ENCODE peak calls at places on chromosome 17, in five cellular contexts. T, W, H, Z and D are unnamed samples.

GRCh38 chr17:76540381-76541300 is 797 bp downstream of the PRCD start:
- DNase-seq in T (peak; percentile 99), W (peak; percentile 96), H (peak; percentile 86), Z (peak; percentile 96), D (peak; percentile 99)

GRCh38 chr17:70563301-70563820 is 394.0 kb downstream of the KCNJ2 start:
- DNase-seq in T (no peak), W (peak; percentile 16), H (no peak), Z (no peak), D (no peak)

GRCh38 chr17:73591278-73592078 is 52.8 kb downstream of the SDK2 start:
- DNase-seq in T (no peak), W (no peak), H (no peak), Z (peak; percentile 28), D (no peak)

GRCh38 chr17:28612936-28613872 is 781 bp downstream of the RSKR start:
- DNase-seq in T (peak; percentile 67), W (peak; percentile 58), H (no peak), Z (no peak), D (peak; percentile 82)

GRCh38 chr17:77148109-77148958 is 7.6 kb downstream of the SEC14L1 start:
- DNase-seq in T (no peak), W (peak; percentile 18), H (no peak), Z (no peak), D (no peak)

GRCh38 chr17:652310-652709 is 62.3 kb downstream of the VPS53 start:
- DNase-seq in T (no peak), W (no peak), H (no peak), Z (peak; percentile 93), D (no peak)

GRCh38 chr17:3843935-3844516 is 2.0 kb downstream of the NCBP3 start:
- DNase-seq in T (peak; percentile 81), W (peak; percentile 47), H (no peak), Z (peak; percentile 53), D (peak; percentile 81)

GRCh38 chr17:20999044-20999573 is 43.7 kb downstream of the USP22 start:
- DNase-seq in T (no peak), W (no peak), H (no peak), Z (peak; percentile 79), D (no peak)

DNA sequence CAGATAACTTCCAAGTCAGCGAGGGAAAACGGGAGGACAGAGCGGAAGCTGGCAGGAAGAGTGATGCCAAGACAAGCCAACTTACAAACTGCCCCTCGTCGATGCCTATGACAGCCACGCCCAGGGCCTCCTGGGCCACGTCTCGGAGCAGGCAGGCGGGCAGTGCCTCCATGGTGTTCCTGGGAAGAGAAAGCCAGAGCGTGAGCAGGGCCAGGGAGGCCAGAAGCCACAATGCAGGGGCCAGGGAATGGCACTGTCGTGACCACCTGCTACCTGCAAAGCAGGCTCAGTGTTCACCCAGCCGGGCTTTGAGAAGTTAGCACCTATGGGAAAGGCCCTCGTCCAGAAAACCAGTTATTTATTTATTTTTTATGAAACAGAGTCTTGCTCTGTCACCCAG is 4.3 kb downstream of the TK1 start:
- DNase-seq in T (no peak), W (no peak), H (no peak), Z (no peak), D (no peak)
- H3K27ac ChIP-seq in T (no peak overlapping the region), W (no peak overlapping the region), H (no peak overlapping the region), Z (no peak overlapping the region), D (no peak overlapping the region)

GRCh38 chr17:17841620-17842025 is 4.8 kb upstream of the SREBF1 start:
- DNase-seq in T (peak; percentile 48), W (peak; percentile 70), H (no peak), Z (peak; percentile 87), D (no peak)

GRCh38 chr17:17843096-17843495 is 6.3 kb upstream of the SREBF1 start:
- DNase-seq in T (no peak), W (no peak), H (no peak), Z (no peak), D (no peak)

GRCh38 chr17:17842111-17842876 is 5.5 kb upstream of the SREBF1 start:
- DNase-seq in T (no peak), W (no peak), H (no peak), Z (no peak), D (no peak)

GRCh38 chr17:17839792-17840707 is 3.3 kb upstream of the SREBF1 start:
- DNase-seq in T (peak; percentile 94), W (peak; percentile 91), H (peak; percentile 63), Z (peak; percentile 95), D (peak; percentile 96)

DNA sequence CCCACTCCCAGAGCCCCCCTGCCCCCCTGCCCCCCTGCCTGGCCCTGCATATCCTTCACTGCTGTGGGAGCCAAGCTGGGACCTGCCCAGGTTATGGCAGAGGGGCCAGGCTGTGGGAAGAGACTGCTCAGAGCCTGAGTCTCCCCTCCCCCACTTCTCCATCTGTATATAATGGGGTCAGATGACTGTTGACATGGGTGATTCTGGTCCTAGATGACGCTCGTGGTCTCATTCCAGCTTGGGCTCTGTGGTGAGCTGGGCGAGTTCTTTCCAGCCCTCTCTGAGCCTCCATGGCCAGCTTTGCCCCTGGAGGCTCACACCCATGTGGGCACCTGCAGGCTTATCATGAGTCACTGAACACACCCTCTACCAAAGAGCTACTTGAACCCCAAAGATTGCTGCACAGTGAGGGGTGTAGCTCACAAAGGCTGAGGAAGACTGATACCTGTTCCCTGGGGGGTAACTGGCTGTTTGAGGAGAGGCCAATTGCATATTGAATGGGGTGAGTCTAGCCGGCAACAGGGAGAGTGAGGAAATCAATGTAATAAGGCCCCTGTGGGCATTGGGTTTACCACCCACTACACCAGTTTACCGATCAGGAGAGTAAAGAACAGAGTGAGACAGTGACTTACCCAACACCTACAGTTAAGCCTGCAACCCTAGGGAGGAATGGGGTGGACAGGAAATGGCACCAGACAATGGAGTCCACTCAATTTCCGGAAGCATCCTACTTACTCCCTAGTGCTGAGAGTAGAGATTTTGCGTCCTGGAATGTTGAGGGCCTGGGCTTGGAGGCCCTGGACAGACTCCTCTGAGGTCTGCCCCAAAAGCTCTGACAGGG is 4.2 kb upstream of the SREBF1 start:
- DNase-seq in T (peak; percentile 62), W (no peak), H (no peak), Z (no peak), D (peak; percentile 30)
- H3K27ac ChIP-seq in T (peak overlapping the region; percentile 69), W (peak overlapping the region; percentile 99), H (peak overlapping the region; percentile 98), Z (peak overlapping the region; percentile 87), D (peak overlapping the region; percentile 98)

GRCh38 chr17:64387145-64387473 is 3.6 kb downstream of the PECAM1 start:
- DNase-seq in T (no peak), W (no peak), H (no peak), Z (no peak), D (no peak)
- H3K27ac ChIP-seq in T (no peak overlapping the region), W (no peak overlapping the region), H (peak overlapping the region; percentile 31), Z (peak overlapping the region; percentile 86), D (no peak overlapping the region)

GRCh38 chr17:17783121-17783824 is 53.5 kb downstream of the SREBF1 start:
- DNase-seq in T (peak; percentile 80), W (peak; percentile 84), H (no peak), Z (peak; percentile 89), D (peak; percentile 89)

GRCh38 chr17:17785407-17785806 is 51.4 kb downstream of the SREBF1 start:
- DNase-seq in T (no peak), W (no peak), H (no peak), Z (no peak), D (no peak)

GRCh38 chr17:17782425-17783120 is 54.2 kb downstream of the SREBF1 start:
- DNase-seq in T (peak; percentile 64), W (peak; percentile 66), H (no peak), Z (peak; percentile 77), D (peak; percentile 61)

GRCh38 chr17:17783825-17784598 is 52.8 kb downstream of the SREBF1 start:
- DNase-seq in T (peak; percentile 66), W (peak; percentile 71), H (no peak), Z (peak; percentile 86), D (peak; percentile 76)

DNA sequence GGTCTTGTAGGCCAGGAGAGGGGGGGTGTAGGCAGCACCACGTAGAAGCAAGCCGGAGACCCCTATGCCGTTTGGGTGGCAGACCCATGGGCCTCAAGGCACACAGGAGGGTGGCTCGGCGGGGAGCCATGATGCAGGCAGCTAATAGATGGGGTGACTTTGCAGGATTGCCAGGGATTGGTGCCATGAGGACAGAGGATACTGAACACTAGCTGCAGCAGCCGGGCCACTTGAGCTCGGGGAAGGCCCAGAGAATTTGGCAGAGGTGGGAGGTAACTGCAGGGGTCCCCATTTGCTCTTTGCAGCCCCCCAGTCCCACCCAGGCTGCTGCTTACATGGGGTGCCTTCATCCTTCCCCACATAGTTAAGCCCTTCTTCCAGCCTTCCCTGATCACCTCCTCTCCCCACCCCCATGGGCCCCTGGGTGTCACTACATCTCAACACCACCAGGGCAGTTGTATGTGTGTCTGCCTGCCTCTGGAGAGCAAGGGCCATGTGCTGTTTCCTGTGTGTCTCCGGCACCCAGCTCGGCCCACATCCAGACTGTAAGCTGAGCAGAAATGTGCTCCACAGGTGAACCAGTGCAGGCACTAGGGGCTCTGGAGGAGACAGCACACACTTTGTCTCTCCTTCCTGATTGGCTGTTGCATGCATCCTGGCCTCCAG is 52.1 kb downstream of the SREBF1 start:
- DNase-seq in T (peak; percentile 63), W (no peak), H (no peak), Z (no peak), D (peak; percentile 54)
- H3K27ac ChIP-seq in T (no peak overlapping the region), W (peak overlapping the region; percentile 96), H (no peak overlapping the region), Z (peak overlapping the region; percentile 83), D (no peak overlapping the region)

DNA sequence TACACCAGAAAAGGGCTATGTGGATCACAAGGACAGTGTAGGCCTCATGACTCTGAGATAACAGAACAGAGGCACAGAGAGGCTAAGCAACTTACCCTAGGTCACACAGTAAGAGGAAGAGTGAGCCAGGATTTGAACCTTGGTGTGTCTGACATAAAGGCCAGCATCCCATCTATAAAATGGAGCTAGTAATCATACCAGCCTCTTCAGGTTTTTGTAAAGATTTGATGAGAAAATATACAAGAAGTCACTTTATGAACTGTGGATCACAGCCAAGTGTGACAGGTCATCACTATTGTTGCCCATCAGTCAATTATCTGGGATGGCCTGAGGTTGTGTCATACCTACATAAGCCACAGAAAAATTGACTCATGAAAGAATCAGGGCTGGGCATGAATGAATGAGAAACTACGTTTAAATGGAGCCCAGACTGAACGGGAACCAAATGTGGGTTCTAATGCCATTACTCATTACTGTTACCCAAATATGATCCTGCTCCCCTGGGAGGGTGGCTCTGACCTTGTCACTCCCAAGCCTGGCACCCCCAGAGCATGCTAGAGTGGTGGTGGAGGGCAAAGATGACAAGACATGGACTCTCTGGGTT is 21.0 kb downstream of the FBXO39 start:
- DNase-seq in T (no peak), W (no peak), H (no peak), Z (no peak), D (no peak)
- H3K27ac ChIP-seq in T (no peak overlapping the region), W (no peak overlapping the region), H (no peak overlapping the region), Z (no peak overlapping the region), D (no peak overlapping the region)

DNA sequence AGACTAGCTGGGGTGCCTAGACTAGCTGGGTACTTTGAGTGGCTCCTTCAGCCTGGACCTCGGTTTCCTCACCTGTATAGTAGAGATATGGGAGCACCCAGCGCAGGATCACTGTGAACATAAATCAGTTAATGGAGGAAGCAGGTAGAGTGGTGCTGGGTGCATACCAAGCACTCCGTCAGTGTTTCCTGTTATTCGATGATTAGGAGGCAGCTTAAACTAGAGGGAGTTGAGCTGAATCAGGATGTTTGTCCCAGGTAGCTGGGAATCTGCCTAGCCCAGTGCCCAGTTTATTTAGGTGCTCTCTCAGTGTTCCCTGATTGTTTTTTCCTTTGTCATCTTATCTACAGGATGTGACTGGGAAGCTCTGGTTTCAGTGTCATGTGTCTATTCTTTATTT is 8.4 kb upstream of the TMEM235 start:
- DNase-seq in T (no peak), W (no peak), H (no peak), Z (no peak), D (no peak)
- H3K27ac ChIP-seq in T (no peak overlapping the region), W (no peak overlapping the region), H (no peak overlapping the region), Z (peak overlapping the region; percentile 47), D (no peak overlapping the region)

DNA sequence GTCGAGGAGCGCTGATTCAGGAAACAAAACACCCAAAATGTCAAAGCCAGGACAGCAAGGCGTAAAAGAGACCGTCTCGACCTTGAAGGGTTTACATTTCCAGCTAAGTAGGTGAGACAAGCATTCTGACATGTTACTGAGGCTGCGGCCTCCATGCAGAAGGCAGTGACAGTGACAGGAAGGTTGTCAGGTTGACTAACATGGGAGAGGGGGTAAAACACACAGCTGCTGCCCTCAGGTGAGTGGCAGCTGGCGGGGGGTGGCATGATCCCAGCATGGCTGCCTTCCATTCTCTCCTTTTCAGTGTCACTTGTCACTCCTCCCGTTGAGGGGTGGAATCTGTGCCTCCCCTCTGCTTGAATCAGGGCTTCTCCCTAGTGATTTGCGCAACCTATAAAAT is 31.9 kb upstream of the CRHR1 start:
- DNase-seq in T (no peak), W (no peak), H (no peak), Z (no peak), D (no peak)
- H3K27ac ChIP-seq in T (no peak overlapping the region), W (no peak overlapping the region), H (no peak overlapping the region), Z (no peak overlapping the region), D (no peak overlapping the region)